ENCODE peak calls at places on chromosomes 1 and 21, in nine cellular contexts. Z is GM23338, D is tibial artery, X is AG10803, J is cardiac fibroblast, W is sigmoid colon, O is IMR-90, P is kidney, I is mucosa of descending colon. A is an unnamed sample.

GRCh38 chr1:59703226-59703917 is 111.4 kb upstream of the HOOK1 start:
- DNase-seq in Z (no peak), D (no peak), X (peak), J (peak), W (no peak), O (no peak), P (no peak), I (no peak), A (no peak)

GRCh38 chr1:160149235-160149634 is 2.2 kb upstream of the ATP1A4 start:
- DNase-seq in Z (no peak), D (no peak), X (peak), J (peak), W (no peak), O (peak), P (no peak), I (no peak), A (no peak)

GRCh38 chr21:34183331-34183928 is 110.1 kb downstream of the MRPS6 start:
- DNase-seq in Z (no peak), D (no peak), X (no peak), J (no peak), W (peak), O (no peak), P (no peak), I (no peak), A (no peak)

GRCh38 chr21:31521515-31521914 is 138.0 kb upstream of the SOD1 start:
- DNase-seq in Z (no peak), D (no peak), X (no peak), J (no peak), W (no peak), O (no peak), P (no peak), I (no peak), A (no peak)

GRCh38 chr1:93690921-93691789 is 9.5 kb upstream of the BCAR3 start:
- DNase-seq in Z (peak), D (no peak), X (no peak), J (no peak), W (peak), O (no peak), P (no peak), I (no peak), A (no peak)

GRCh38 chr1:203508463-203508862 is 14.5 kb downstream of the OPTC start:
- DNase-seq in Z (no peak), D (no peak), X (no peak), J (no peak), W (no peak), O (no peak), P (no peak), I (no peak), A (no peak)

GRCh38 chr1:111596499-111596898 is 23.1 kb upstream of the RAP1A start:
- DNase-seq in Z (no peak), D (no peak), X (no peak), J (no peak), W (no peak), O (no peak), P (peak), I (peak), A (no peak)

GRCh38 chr1:73910466-73910865 is 287.5 kb downstream of the LRRIQ3 start:
- DNase-seq in Z (no peak), D (no peak), X (peak), J (no peak), W (no peak), O (no peak), P (no peak), I (no peak), A (peak)

GRCh38 chr1:203378529-203379271 is 27.8 kb upstream of the FMOD start:
- DNase-seq in Z (no peak), D (no peak), X (peak), J (peak), W (no peak), O (peak), P (no peak), I (no peak), A (no peak)

GRCh38 chr1:159892944-159893343 is 7.0 kb downstream of the CFAP45 start:
- DNase-seq in Z (peak), D (no peak), X (no peak), J (no peak), W (no peak), O (no peak), P (no peak), I (no peak), A (no peak)

GRCh38 chr1:171740987-171741871 is 636 bp downstream of the VAMP4 start:
- DNase-seq in Z (peak), D (peak), X (peak), J (peak), W (peak), O (peak), P (no peak), I (no peak), A (no peak)
- TF ChIP-seq CTCF in Z (peak), D (no peak), X (peak), J (no peak), W (peak), O (no peak), P (no peak), I (no peak), A (no peak)

GRCh38 chr1:12206792-12207424 is 22.9 kb upstream of the VPS13D start:
- DNase-seq in Z (no peak), D (no peak), X (no peak), J (no peak), W (no peak), O (no peak), P (peak), I (no peak), A (no peak)
- H3K4me3 ChIP-seq in Z (no peak), D (no peak), X (no peak), J (no peak), W (no peak), O (no peak), P (no peak), I (no peak), A (no peak)

GRCh38 chr1:115677570-115677969 is 35.8 kb downstream of the VANGL1 start:
- DNase-seq in Z (peak), D (no peak), X (no peak), J (no peak), W (no peak), O (no peak), P (no peak), I (no peak), A (no peak)
- TF ChIP-seq CTCF in Z (peak), D (no peak), X (no peak), J (no peak), W (no peak), O (no peak), P (no peak), I (no peak), A (no peak)

GRCh38 chr1:228039504-228039903 is 32.7 kb downstream of the WNT3A start:
- DNase-seq in Z (no peak), D (no peak), X (no peak), J (no peak), W (peak), O (no peak), P (no peak), I (no peak), A (no peak)

GRCh38 chr1:228038387-228039005 is 31.7 kb downstream of the WNT3A start:
- DNase-seq in Z (no peak), D (no peak), X (no peak), J (no peak), W (peak), O (no peak), P (peak), I (peak), A (no peak)

GRCh38 chr1:228039006-228039481 is 32.2 kb downstream of the WNT3A start:
- DNase-seq in Z (no peak), D (no peak), X (no peak), J (no peak), W (peak), O (no peak), P (peak), I (peak), A (no peak)

GRCh38 chr1:228036701-228037231 is 30.0 kb downstream of the WNT3A start:
- DNase-seq in Z (no peak), D (no peak), X (no peak), J (no peak), W (peak), O (no peak), P (peak), I (peak), A (no peak)

GRCh38 chr1:228037401-228038386 is 30.9 kb downstream of the WNT3A start:
- DNase-seq in Z (peak), D (no peak), X (no peak), J (peak), W (peak), O (peak), P (peak), I (peak), A (no peak)
- H3K4me3 ChIP-seq in Z (peak), D (no peak), X (no peak), J (no peak), W (no peak), O (no peak), P (no peak), I (no peak), A (no peak)

GRCh38 chr21:43929217-43929971 is 64.4 kb downstream of the AGPAT3 start:
- DNase-seq in Z (no peak), D (no peak), X (no peak), J (no peak), W (no peak), O (no peak), P (peak), I (peak), A (no peak)
- TF ChIP-seq CTCF in Z (no peak), D (no peak), X (no peak), J (no peak), W (no peak), O (no peak), P (no peak), I (no peak), A (no peak)

GRCh38 chr1:61591316-61591715 is 133.6 kb downstream of the TM2D1 start:
- DNase-seq in Z (no peak), D (no peak), X (peak), J (no peak), W (no peak), O (no peak), P (no peak), I (no peak), A (no peak)
- H3K4me3 ChIP-seq in Z (no peak), D (no peak), X (peak), J (no peak), W (no peak), O (no peak), P (no peak), I (no peak), A (no peak)

GRCh38 chr1:202152399-202152798 is 7.9 kb upstream of the ARL8A start:
- DNase-seq in Z (peak), D (no peak), X (no peak), J (no peak), W (no peak), O (no peak), P (peak), I (no peak), A (no peak)
- TF ChIP-seq CTCF in Z (no peak), D (no peak), X (no peak), J (no peak), W (no peak), O (no peak), P (no peak), I (no peak), A (no peak)

GRCh38 chr1:109598156-109598555 is 21.3 kb downstream of the GNAT2 start:
- DNase-seq in Z (no peak), D (no peak), X (no peak), J (no peak), W (no peak), O (no peak), P (no peak), I (no peak), A (no peak)
- H3K4me3 ChIP-seq in Z (no peak), D (no peak), X (no peak), J (no peak), W (no peak), O (no peak), P (no peak), I (no peak), A (no peak)

DNA sequence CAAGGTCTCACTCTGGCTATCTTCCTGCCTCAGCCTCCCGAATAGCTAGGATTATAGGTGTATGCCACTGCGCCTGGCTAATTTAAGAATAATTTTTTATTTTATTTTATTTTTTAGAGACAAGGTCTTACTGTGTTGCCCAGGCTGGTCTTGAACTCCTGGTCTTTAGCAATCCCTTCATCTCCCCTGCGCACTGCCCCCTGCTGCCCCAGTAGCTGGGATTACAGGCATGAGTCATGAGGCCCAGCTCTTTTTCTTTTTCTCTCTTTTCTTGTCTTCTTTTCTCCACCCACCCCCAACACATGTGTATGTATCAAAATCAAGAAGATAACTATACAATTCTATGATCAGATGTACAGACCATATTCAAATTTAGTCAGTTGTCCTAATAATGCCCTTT is 87.2 kb downstream of the PEX14 start:
- DNase-seq in Z (peak), D (no peak), X (no peak), J (peak), W (no peak), O (no peak), P (no peak), I (no peak), A (no peak)
- TF ChIP-seq CTCF in Z (peak), D (no peak), X (peak), J (peak), W (no peak), O (peak), P (no peak), I (no peak), A (peak)

DNA sequence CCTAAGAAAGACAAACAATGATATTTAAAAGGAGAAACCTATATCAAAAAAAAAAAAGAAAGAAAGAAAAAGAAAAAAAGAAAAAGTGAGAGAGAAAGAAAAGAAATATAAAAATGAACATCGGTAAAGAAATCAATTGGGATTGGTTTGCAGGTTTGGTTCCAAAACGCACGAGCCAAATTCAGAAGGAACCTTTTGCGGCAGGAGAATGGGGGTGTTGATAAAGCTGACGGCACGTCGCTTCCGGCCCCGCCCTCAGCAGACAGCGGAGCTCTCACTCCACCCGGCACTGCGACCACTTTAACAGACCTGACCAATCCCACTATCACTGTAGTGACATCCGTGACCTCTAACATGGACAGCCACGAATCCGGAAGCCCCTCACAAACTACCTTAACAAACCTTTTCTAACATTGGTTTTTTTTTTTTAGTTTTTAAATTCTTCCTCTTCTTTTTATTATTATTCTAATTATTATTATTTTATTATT is 11.7 kb downstream of the LHX9 start:
- DNase-seq in Z (peak), D (no peak), X (no peak), J (no peak), W (no peak), O (no peak), P (no peak), I (no peak), A (no peak)
- H3K4me3 ChIP-seq in Z (peak), D (no peak), X (peak), J (peak), W (no peak), O (peak), P (no peak), I (no peak), A (no peak)

A was measured in AG09309.